ENCODE peak calls at places on chromosome 6, in five cellular contexts. K, U, L, H and P are unnamed samples.

GRCh38 chr6:137697267-137697938 is 169.7 kb upstream of the TNFAIP3 start:
- DNase-seq in H (no peak), K (no peak), U (no peak), L (no peak), P (peak)

GRCh38 chr6:107560657-107561056 is 70.7 kb downstream of the SOBP start:
- DNase-seq in U (no peak), L (no peak), H (no peak), K (no peak), P (no peak)

GRCh38 chr6:157064502-157064901 is 258.8 kb downstream of the TMEM242 start:
- DNase-seq in L (no peak), H (no peak), U (no peak), K (no peak), P (no peak)

GRCh38 chr6:71394001-71394432 is 105.4 kb downstream of the OGFRL1 start:
- DNase-seq in U (no peak), L (no peak), K (no peak), H (no peak), P (no peak)

GRCh38 chr6:35056952-35057351 is 84.2 kb downstream of the TCP11 start:
- DNase-seq in L (peak), K (no peak), U (no peak), H (no peak), P (no peak)

GRCh38 chr6:150293423-150294280 is 75.2 kb upstream of the IYD start:
- DNase-seq in H (peak), L (no peak), K (peak), U (no peak), P (no peak)

GRCh38 chr6:139028242-139028657 is 295 bp upstream of the ABRACL start:
- DNase-seq in U (no peak), L (no peak), K (no peak), H (no peak), P (no peak)

GRCh38 chr6:150697515-150697914 is 97.8 kb downstream of the PLEKHG1 start:
- DNase-seq in H (no peak), K (no peak), L (no peak), U (no peak), P (no peak)

GRCh38 chr6:141580121-141580520 is 552.6 kb upstream of the GJE1 start:
- DNase-seq in H (no peak), K (no peak), U (no peak), L (no peak), P (no peak)

GRCh38 chr6:17015551-17016381 is 86.1 kb upstream of the STMND1 start:
- DNase-seq in U (no peak), L (no peak), H (peak), K (no peak), P (no peak)

DNA sequence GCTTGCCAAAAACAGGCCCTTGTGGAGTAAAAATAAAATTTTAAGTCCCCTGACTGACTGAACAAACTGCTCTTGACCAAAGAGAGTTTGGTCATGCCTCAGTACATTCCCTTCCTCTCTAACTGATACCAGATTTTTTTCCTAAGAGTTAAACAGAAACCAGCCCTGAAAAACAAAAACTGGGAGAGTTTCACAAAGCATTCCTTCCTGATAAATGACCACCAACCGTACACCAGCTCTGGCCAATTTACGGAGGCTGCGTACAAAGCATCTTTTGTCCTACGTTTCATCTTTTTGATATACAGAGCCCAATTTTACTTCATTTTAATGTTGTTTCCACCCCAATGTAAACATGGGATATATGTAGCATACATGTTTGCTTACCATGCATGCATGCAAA is 477.4 kb upstream of the HTR1E start:
- DNase-seq in H (no peak), K (no peak), U (no peak), L (no peak), P (no peak)
- TF ChIP-seq JUND in H (no peak), K (no peak), U (no peak), L (no peak), P (no peak)

GRCh38 chr6:36963451-36964290 is 9.1 kb downstream of the PI16 start:
- DNase-seq in K (no peak), U (no peak), L (no peak), H (no peak), P (no peak)
- TF ChIP-seq JUND in K (no peak), U (no peak), L (no peak), H (no peak), P (no peak)

DNA sequence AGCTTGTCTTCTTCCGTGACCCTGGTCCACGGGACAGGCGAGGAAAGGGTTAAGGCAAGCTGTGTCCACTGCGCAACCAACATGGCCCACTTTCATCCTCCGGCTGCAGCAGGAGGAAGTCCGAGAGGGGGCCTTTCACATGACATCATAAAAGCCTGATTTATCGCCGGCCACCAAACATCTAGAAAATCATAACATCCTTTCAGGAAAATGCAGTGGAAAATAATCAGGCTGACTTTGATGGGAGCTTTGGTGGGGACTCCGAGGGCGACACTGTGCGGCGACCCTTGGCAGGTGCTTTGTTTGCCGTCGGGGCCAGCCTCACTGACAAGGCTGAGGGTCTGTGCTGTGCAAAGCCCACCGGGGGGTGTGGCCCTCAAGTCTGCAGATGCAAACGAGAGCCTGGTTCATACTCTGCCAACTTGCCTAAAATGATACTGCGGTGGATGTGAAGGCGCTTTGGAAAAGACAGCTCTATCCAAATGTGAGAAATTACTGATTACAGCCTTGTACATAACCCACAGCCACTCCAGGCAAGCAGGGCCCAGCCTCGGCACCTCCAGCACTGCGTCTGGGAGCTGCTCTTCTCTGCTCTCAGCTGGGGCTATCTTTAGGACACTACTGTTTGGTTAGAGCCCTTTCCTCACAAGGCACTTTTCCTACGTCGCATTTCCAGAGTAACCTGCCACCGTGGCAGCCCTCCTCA is 25.7 kb downstream of the FOXC1 start:
- DNase-seq in H (no peak), U (no peak), L (no peak), K (no peak), P (no peak)
- TF ChIP-seq JUND in H (no peak), U (no peak), L (no peak), K (no peak), P (no peak)

GRCh38 chr6:154993710-154994109 is 1.4 kb upstream of the TIAM2 start:
- DNase-seq in H (no peak), L (peak), K (no peak), U (no peak), P (no peak)
- TF ChIP-seq JUND in H (no peak), L (no peak), K (no peak), U (no peak), P (no peak)

GRCh38 chr6:43736211-43736786 is 33.7 kb upstream of the VEGFA start:
- DNase-seq in L (peak), U (no peak), K (no peak), H (no peak), P (peak)

GRCh38 chr6:43735642-43736199 is 34.3 kb upstream of the VEGFA start:
- DNase-seq in K (no peak), L (peak), U (no peak), H (no peak), P (no peak)

GRCh38 chr6:43737272-43738081 is 32.5 kb upstream of the VEGFA start:
- DNase-seq in K (no peak), H (peak), L (peak), U (no peak), P (no peak)

GRCh38 chr6:43738267-43738676 is 31.7 kb upstream of the VEGFA start:
- DNase-seq in U (no peak), H (no peak), K (no peak), L (no peak), P (no peak)

GRCh38 chr6:43736844-43737243 is 33.2 kb upstream of the VEGFA start:
- DNase-seq in L (peak), U (no peak), H (no peak), K (no peak), P (no peak)
- TF ChIP-seq JUND in L (no peak), U (no peak), H (no peak), K (no peak), P (no peak)